ENCODE peak calls at places on chromosomes 1 and 21, in four cellular contexts. J is GM20000, M is Right ventricle myocardium superior, C is HuH-7.5. Y is an unnamed sample.

GRCh38 chr1:53196485-53197271 is at the start of gene CPT2:
- DNase-seq in C (peak; percentile 85), J (peak; percentile 99), M (peak; percentile 98), Y (peak; percentile 98)

GRCh38 chr1:39933956-39934941 is 20.7 kb upstream of the MFSD2A start:
- DNase-seq in M (peak; percentile 82), C (peak; percentile 52), J (no peak), Y (peak; percentile 91)

GRCh38 chr1:197180252-197180878 is 33.9 kb upstream of the ASPM start:
- DNase-seq in C (no peak), J (peak; percentile 10), M (no peak), Y (no peak)

GRCh38 chr1:3038113-3038551 is 16.9 kb downstream of the ACTRT2 start:
- DNase-seq in C (no peak), J (no peak), M (peak; percentile 29), Y (peak; percentile 22)

GRCh38 chr1:41500378-41500777 is 15.9 kb upstream of the EDN2 start:
- DNase-seq in J (no peak), M (peak; percentile 71), C (no peak), Y (peak; percentile 78)

GRCh38 chr1:224192082-224192786 is 9.2 kb downstream of the DEGS1 start:
- DNase-seq in M (no peak), C (no peak), J (no peak), Y (no peak)

GRCh38 chr1:243598433-243598832 is 251.6 kb downstream of the AKT3 start:
- DNase-seq in C (no peak), M (no peak), J (no peak), Y (no peak)

GRCh38 chr1:224450956-224451350 is 16.4 kb upstream of the WDR26 start:
- DNase-seq in J (no peak), C (no peak), M (no peak), Y (no peak)

GRCh38 chr21:36195613-36196012 is 39.0 kb downstream of the DOP1B start:
- DNase-seq in J (no peak), M (no peak), C (no peak), Y (no peak)

GRCh38 chr1:112388436-112388835 is 7.6 kb upstream of the CTTNBP2NL start:
- DNase-seq in J (no peak), C (no peak), M (no peak), Y (no peak)

GRCh38 chr1:189899686-189900495 is 577.8 kb downstream of the BRINP3 start:
- DNase-seq in M (no peak), J (no peak), C (no peak), Y (no peak)

GRCh38 chr1:7899741-7900140 is 40.9 kb downstream of the TNFRSF9 start:
- DNase-seq in C (no peak), J (no peak), M (no peak), Y (no peak)

GRCh38 chr21:42232176-42232825 is 13.4 kb downstream of the ABCG1 start:
- DNase-seq in M (no peak), J (no peak), C (no peak), Y (peak; percentile 61)

GRCh38 chr1:116407033-116407432 is 34.0 kb downstream of the ATP1A1 start:
- DNase-seq in C (no peak), M (no peak), J (no peak), Y (no peak)

GRCh38 chr1:58608945-58609344 is 31.9 kb upstream of the TACSTD2 start:
- DNase-seq in J (no peak), M (no peak), C (no peak), Y (no peak)

GRCh38 chr1:224168859-224169380 is 14.1 kb upstream of the DEGS1 start:
- DNase-seq in M (no peak), C (no peak), J (peak; percentile 62), Y (peak; percentile 74)

GRCh38 chr1:38028105-38028591 is 15.6 kb downstream of the UTP11 start:
- DNase-seq in M (no peak), J (peak; percentile 81), C (no peak), Y (no peak)

GRCh38 chr1:20486457-20487235 is 636 bp upstream of the CAMK2N1 start:
- DNase-seq in M (peak; percentile 84), J (no peak), C (peak; percentile 88), Y (peak; percentile 95)

GRCh38 chr21:27646691-27647090 is 679.8 kb upstream of the ADAMTS5 start:
- DNase-seq in J (no peak), C (no peak), M (no peak), Y (no peak)

GRCh38 chr1:5891736-5892135 is 100.5 kb downstream of the NPHP4 start:
- DNase-seq in J (no peak), C (no peak), M (peak; percentile 20), Y (no peak)

GRCh38 chr1:53500184-53501064 is 41.2 kb downstream of the DMRTB1 start:
- DNase-seq in M (no peak), J (no peak), C (no peak), Y (no peak)

GRCh38 chr1:176801553-176802020 is 338.6 kb downstream of the PAPPA2 start:
- DNase-seq in M (no peak), C (no peak), J (no peak), Y (no peak)

GRCh38 chr1:7421471-7422075 is 349.5 kb upstream of the VAMP3 start:
- DNase-seq in C (no peak), J (no peak), M (peak; percentile 17), Y (peak; percentile 55)

GRCh38 chr21:44686000-44686781 is 4.2 kb upstream of the KRTAP12-1 start:
- DNase-seq in C (no peak), J (no peak), M (no peak), Y (no peak)